ENCODE peak calls at places on chromosomes 6 and 20, in eight cellular contexts. A, T, U, H, E, Z, N and X are unnamed samples.

GRCh38 chr6:34630040-34630439 is 66.5 kb downstream of the ILRUN start:
- DNase-seq in A (no peak), T (peak), U (peak), H (no peak), E (no peak), Z (peak), N (no peak), X (peak)

GRCh38 chr6:14732845-14733757 is 512.8 kb upstream of the JARID2 start:
- DNase-seq in A (no peak), T (peak), U (peak), H (no peak), E (no peak), Z (no peak), N (no peak), X (no peak)

GRCh38 chr6:33949877-33950831 is 146.4 kb upstream of the MLN start:
- DNase-seq in A (no peak), T (no peak), U (no peak), H (peak), E (no peak), Z (no peak), N (peak), X (no peak)

GRCh38 chr20:49619113-49620048 is 51.4 kb upstream of the PTGIS start:
- DNase-seq in A (no peak), T (no peak), U (no peak), H (no peak), E (no peak), Z (no peak), N (no peak), X (no peak)

GRCh38 chr6:163337958-163338357 is 76.6 kb upstream of the QKI start:
- DNase-seq in A (no peak), T (no peak), U (no peak), H (no peak), E (no peak), Z (no peak), N (no peak), X (no peak)

GRCh38 chr6:69138893-69139494 is 503.9 kb downstream of the ADGRB3 start:
- DNase-seq in A (no peak), T (no peak), U (no peak), H (no peak), E (no peak), Z (no peak), N (no peak), X (peak)

GRCh38 chr6:37175332-37176267 is 5.6 kb downstream of the PIM1 start:
- DNase-seq in A (no peak), T (no peak), U (no peak), H (no peak), E (no peak), Z (peak), N (no peak), X (no peak)

GRCh38 chr20:44552950-44553908 is 29.1 kb upstream of the PKIG start:
- DNase-seq in A (no peak), T (peak), U (no peak), H (no peak), E (no peak), Z (peak), N (no peak), X (no peak)

GRCh38 chr6:8215631-8216030 is 113.3 kb upstream of the EEF1E1 start:
- DNase-seq in A (no peak), T (no peak), U (no peak), H (no peak), E (no peak), Z (peak), N (no peak), X (peak)

GRCh38 chr6:53018443-53018842 is 23.4 kb upstream of the GSTA4 start:
- DNase-seq in A (no peak), T (no peak), U (no peak), H (no peak), E (no peak), Z (no peak), N (no peak), X (no peak)

GRCh38 chr20:11881453-11881852 is 36.2 kb upstream of the BTBD3 start:
- DNase-seq in A (no peak), T (no peak), U (no peak), H (no peak), E (no peak), Z (no peak), N (no peak), X (no peak)

GRCh38 chr6:33583591-33584155 is 3.6 kb upstream of the BAK1 start:
- DNase-seq in A (no peak), T (no peak), U (peak), H (no peak), E (no peak), Z (no peak), N (no peak), X (no peak)

DNA sequence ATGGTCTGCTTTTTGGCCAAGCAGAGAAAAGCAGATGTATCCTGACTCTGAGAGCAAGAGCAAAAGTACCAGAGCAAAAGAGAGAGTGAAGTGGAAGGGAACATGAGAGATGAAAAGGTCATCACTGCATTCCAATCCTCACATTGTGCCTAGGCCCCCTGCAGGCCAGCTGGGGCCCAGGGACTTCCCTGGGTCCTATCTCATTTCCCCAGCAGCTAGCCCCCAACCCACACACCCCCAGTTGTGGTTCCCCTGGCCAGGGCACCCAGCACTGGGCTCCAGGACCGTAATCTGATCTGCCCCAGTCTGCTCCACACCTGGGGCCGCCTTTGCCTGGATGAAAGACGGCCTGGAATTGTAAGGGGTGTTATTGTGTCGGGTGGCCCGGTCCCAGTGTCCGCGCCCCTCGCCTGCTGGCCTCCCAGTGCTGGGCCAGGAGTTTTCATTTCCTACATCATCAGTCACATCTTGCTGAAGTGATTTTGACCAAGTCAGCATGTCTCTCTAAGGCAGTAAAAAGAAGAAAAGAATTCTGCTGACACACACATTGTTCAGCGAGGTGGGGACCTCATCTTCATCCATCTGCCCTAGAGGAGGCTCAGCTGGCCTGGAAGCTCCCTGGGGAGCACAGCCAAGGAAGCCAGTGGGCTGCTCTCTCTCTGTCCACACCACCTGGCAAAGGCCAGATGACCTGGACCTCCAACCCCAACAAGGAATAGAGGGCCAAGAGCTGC is 3.9 kb upstream of the BMP7 start:
- DNase-seq in A (no peak), T (no peak), U (no peak), H (no peak), E (no peak), Z (no peak), N (no peak), X (no peak)
- TF ChIP-seq CTCF in A (no peak), T (no peak), U (no peak), H (no peak), E (no peak), Z (no peak), N (no peak), X (no peak)

GRCh38 chr6:137218473-137218916 is 690 bp downstream of the IFNGR1 start:
- DNase-seq in A (peak), T (peak), U (no peak), H (peak), E (peak), Z (peak), N (no peak), X (no peak)

GRCh38 chr6:137218917-137219663 is at the start of gene IFNGR1:
- DNase-seq in A (peak), T (peak), U (peak), H (peak), E (peak), Z (peak), N (peak), X (peak)

GRCh38 chr6:137222376-137222775 is 3.2 kb upstream of the IFNGR1 start:
- DNase-seq in A (no peak), T (no peak), U (no peak), H (peak), E (no peak), Z (peak), N (no peak), X (no peak)

GRCh38 chr6:137217801-137218472 is 1.2 kb downstream of the IFNGR1 start:
- DNase-seq in A (no peak), T (peak), U (no peak), H (peak), E (no peak), Z (peak), N (no peak), X (no peak)

GRCh38 chr6:137219664-137220252 is 573 bp upstream of the IFNGR1 start:
- DNase-seq in A (no peak), T (no peak), U (no peak), H (no peak), E (no peak), Z (no peak), N (no peak), X (no peak)
- H3K4me3 ChIP-seq in A (peak), T (peak), U (peak), H (no peak), E (peak), Z (peak), N (no peak), X (peak)

GRCh38 chr20:63106765-63107448 is 100.1 kb upstream of the BHLHE23 start:
- DNase-seq in A (no peak), T (no peak), U (no peak), H (no peak), E (no peak), Z (no peak), N (peak), X (no peak)
- TF ChIP-seq CTCF in A (no peak), T (no peak), U (no peak), H (no peak), E (no peak), Z (no peak), N (no peak), X (no peak)

GRCh38 chr6:43273707-43274106 is 24.4 kb upstream of the SLC22A7 start:
- DNase-seq in A (no peak), T (no peak), U (no peak), H (no peak), E (no peak), Z (no peak), N (no peak), X (no peak)

GRCh38 chr6:43275782-43276179 is 22.3 kb upstream of the SLC22A7 start:
- DNase-seq in A (no peak), T (no peak), U (no peak), H (no peak), E (no peak), Z (no peak), N (peak), X (no peak)

GRCh38 chr6:43276180-43277082 is 21.6 kb upstream of the SLC22A7 start:
- DNase-seq in A (no peak), T (peak), U (no peak), H (no peak), E (no peak), Z (no peak), N (peak), X (no peak)

GRCh38 chr6:43274916-43275597 is 23.0 kb upstream of the SLC22A7 start:
- DNase-seq in A (no peak), T (no peak), U (no peak), H (peak), E (no peak), Z (no peak), N (peak), X (no peak)

GRCh38 chr6:43274127-43274915 is 23.7 kb upstream of the SLC22A7 start:
- DNase-seq in A (no peak), T (no peak), U (no peak), H (no peak), E (no peak), Z (no peak), N (no peak), X (no peak)
- H3K4me3 ChIP-seq in A (no peak), T (no peak), U (no peak), H (no peak), E (no peak), Z (no peak), N (no peak), X (no peak)

GRCh38 chr20:59647271-59647670 is 42.9 kb downstream of the PHACTR3 start:
- DNase-seq in A (peak), T (no peak), U (no peak), H (no peak), E (no peak), Z (no peak), N (no peak), X (no peak)

GRCh38 chr20:59646487-59646886 is 42.1 kb downstream of the PHACTR3 start:
- DNase-seq in A (peak), T (no peak), U (no peak), H (no peak), E (no peak), Z (no peak), N (no peak), X (no peak)

GRCh38 chr20:59645316-59645715 is 41.0 kb downstream of the PHACTR3 start:
- DNase-seq in A (peak), T (no peak), U (no peak), H (no peak), E (no peak), Z (no peak), N (no peak), X (no peak)

GRCh38 chr20:59644371-59644939 is 40.1 kb downstream of the PHACTR3 start:
- DNase-seq in A (peak), T (no peak), U (no peak), H (no peak), E (no peak), Z (no peak), N (no peak), X (no peak)

GRCh38 chr20:59645761-59646171 is 41.4 kb downstream of the PHACTR3 start:
- DNase-seq in A (peak), T (no peak), U (no peak), H (no peak), E (no peak), Z (no peak), N (no peak), X (no peak)
- TF ChIP-seq CTCF in A (peak), T (no peak), U (no peak), H (no peak), E (no peak), Z (no peak), N (no peak), X (no peak)

DNA sequence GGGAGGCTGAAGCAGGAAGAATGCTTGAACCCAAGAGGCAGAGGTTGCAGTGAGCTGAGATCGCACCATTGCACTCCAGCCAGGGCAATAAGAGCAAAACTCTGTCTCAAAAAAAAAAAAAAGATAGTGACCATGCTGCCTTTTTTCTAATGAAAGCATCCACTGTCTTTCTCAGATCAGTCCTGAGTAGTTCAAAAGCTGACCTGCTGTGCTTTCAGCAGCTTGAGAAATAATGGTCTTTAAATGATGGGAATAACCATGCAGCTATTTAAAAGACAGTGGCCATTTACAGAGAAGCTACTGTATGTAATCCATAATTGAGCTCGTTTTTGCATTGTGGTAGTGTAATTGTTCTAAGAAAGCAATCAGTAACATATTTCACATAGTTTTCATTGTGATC is 36.1 kb downstream of the DSTN start:
- DNase-seq in A (no peak), T (no peak), U (no peak), H (no peak), E (no peak), Z (no peak), N (no peak), X (no peak)
- H3K4me3 ChIP-seq in A (no peak), T (no peak), U (no peak), H (no peak), E (no peak), Z (no peak), N (no peak), X (no peak)

DNA sequence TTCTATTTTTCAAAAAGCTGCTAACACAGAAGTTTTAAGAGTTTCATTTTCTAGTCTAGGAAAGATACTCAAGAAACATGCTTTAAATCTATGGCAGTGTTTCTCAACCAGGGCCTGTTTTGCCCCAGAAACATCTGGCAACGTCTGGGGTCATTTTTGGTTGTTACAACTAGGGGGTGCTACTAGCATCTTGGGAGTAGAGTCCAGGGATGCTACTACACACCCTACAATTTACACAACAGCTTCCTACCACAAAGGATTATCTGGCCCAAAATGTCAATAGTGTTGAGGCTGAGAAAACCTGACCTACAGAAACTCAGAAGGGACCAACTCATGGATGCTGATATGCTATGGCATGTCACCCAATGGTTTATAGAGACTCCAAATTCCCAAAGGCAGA is 24.4 kb downstream of the SERAC1 start:
- DNase-seq in A (no peak), T (peak), U (peak), H (no peak), E (no peak), Z (peak), N (no peak), X (no peak)
- TF ChIP-seq CTCF in A (no peak), T (peak), U (peak), H (no peak), E (no peak), Z (peak), N (no peak), X (peak)

DNA sequence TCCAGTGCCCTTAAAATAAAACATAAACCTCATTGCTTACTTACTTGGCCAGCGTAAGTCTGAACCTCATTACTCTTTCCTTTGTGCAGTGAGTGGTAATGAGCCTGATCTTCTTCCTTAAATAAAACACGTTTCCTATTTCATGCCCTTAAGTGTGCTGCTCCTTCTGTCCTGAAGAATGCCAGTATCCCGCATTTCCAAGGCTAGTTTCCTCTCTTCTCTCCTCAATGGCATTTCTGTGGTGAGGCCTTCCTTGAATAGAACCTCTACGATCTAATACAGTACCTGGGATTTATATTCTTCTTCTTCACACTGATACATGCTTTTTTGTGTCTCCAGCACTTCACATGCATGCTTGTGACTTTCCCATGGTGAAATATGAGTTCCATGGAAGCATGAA is 523.4 kb upstream of the CDH4 start:
- DNase-seq in A (no peak), T (no peak), U (no peak), H (no peak), E (no peak), Z (no peak), N (no peak), X (no peak)
- H3K4me3 ChIP-seq in A (no peak), T (no peak), U (no peak), H (no peak), E (no peak), Z (no peak), N (no peak), X (no peak)

GRCh38 chr20:10074513-10074912 is 39.7 kb downstream of the ANKEF1 start:
- DNase-seq in A (no peak), T (peak), U (peak), H (peak), E (no peak), Z (peak), N (no peak), X (peak)

GRCh38 chr20:10077886-10078285 is 43.1 kb downstream of the ANKEF1 start:
- DNase-seq in A (no peak), T (no peak), U (no peak), H (no peak), E (no peak), Z (no peak), N (no peak), X (no peak)

GRCh38 chr20:10077081-10077471 is 42.3 kb downstream of the ANKEF1 start:
- DNase-seq in A (no peak), T (no peak), U (no peak), H (no peak), E (no peak), Z (no peak), N (no peak), X (no peak)

GRCh38 chr20:10076126-10077080 is 41.6 kb downstream of the ANKEF1 start:
- DNase-seq in A (no peak), T (peak), U (no peak), H (peak), E (peak), Z (peak), N (no peak), X (no peak)

GRCh38 chr20:10075606-10076005 is 40.8 kb downstream of the ANKEF1 start:
- DNase-seq in A (no peak), T (no peak), U (no peak), H (no peak), E (no peak), Z (no peak), N (no peak), X (no peak)
- TF ChIP-seq CTCF in A (no peak), T (no peak), U (no peak), H (no peak), E (no peak), Z (no peak), N (no peak), X (no peak)